ENCODE peak calls at places on chromosomes 4 and X, in eight cellular contexts. J is neural progenitor cell; B is mammary epithelial cell; X is ovary; H is CD8-positive, alpha-beta T cell; E is choroid plexus epithelial cell; R is hepatocyte; F is A549. W is an unnamed sample.

GRCh38 chr4:183838987-183839712 is 66.0 kb upstream of the STOX2 start:
- DNase-seq in X (no peak), B (no peak), R (peak; percentile 39), J (peak; percentile 45), F (peak; percentile 33), E (peak; percentile 34), H (no peak), W (peak; percentile 27)

GRCh38 chr4:64158648-64159326 is 250.5 kb downstream of the TECRL start:
- DNase-seq in H (no peak), J (peak; percentile 82), X (peak; percentile 38), R (peak; percentile 81), B (peak; percentile 43), F (peak; percentile 67), E (peak; percentile 70), W (peak; percentile 74)

GRCh38 chr4:188143731-188144130 is 4.5 kb downstream of the TRIML1 start:
- DNase-seq in J (no peak), R (peak; percentile 26), B (peak; percentile 25), F (no peak), H (no peak), E (no peak), X (no peak), W (no peak)

GRCh38 chrX:120755066-120755846 is 120.4 kb downstream of the CT47B1 start:
- DNase-seq in B (no peak), E (no peak), J (peak; percentile 3), F (no peak), R (peak; percentile 39), H (no peak), X (no peak), W (no peak)

GRCh38 chrX:147912093-147912801 is 528 bp downstream of the FMR1 start:
- DNase-seq in B (peak; percentile 32), J (peak; percentile 53), H (peak; percentile 62), R (peak; percentile 35), X (peak; percentile 54), E (peak; percentile 55), F (peak; percentile 31), W (peak; percentile 50)

GRCh38 chrX:103791826-103792458 is 15.3 kb downstream of the PLP1 start:
- DNase-seq in H (no peak), E (peak; percentile 49), J (no peak), X (no peak), R (no peak), B (no peak), F (no peak), W (peak; percentile 32)

GRCh38 chr4:155487231-155487630 is 110.5 kb upstream of the MAP9 start:
- DNase-seq in X (no peak), F (no peak), B (no peak), E (no peak), H (no peak), R (no peak), J (no peak), W (no peak)

GRCh38 chr4:112284166-112284565 is 1.5 kb downstream of the TIFA start:
- DNase-seq in X (no peak), J (no peak), E (peak; percentile 32), H (no peak), R (no peak), B (peak; percentile 34), F (no peak), W (no peak)

GRCh38 chr4:125368684-125369083 is 53.9 kb downstream of the FAT4 start:
- DNase-seq in B (peak; percentile 29), X (no peak), J (no peak), R (peak; percentile 23), E (peak; percentile 94), F (no peak), H (no peak), W (peak; percentile 91)

GRCh38 chrX:154531626-154532025 is 15.0 kb downstream of the G6PD start:
- DNase-seq in J (no peak), F (peak; percentile 64), H (no peak), X (no peak), E (peak; percentile 64), R (peak; percentile 54), B (no peak), W (peak; percentile 61)

GRCh38 chrX:78377186-78377585 is 49.8 kb upstream of the CYSLTR1 start:
- DNase-seq in F (no peak), R (no peak), B (no peak), H (no peak), X (no peak), E (no peak), J (no peak), W (no peak)

GRCh38 chr4:68272860-68273259 is 27.4 kb upstream of the TMPRSS11B start:
- DNase-seq in H (no peak), E (no peak), F (no peak), X (no peak), B (no peak), R (no peak), J (peak; percentile 28), W (peak; percentile 5)

GRCh38 chrX:68403522-68403921 is 29.8 kb downstream of the OPHN1 start:
- DNase-seq in B (no peak), J (no peak), F (no peak), E (no peak), H (no peak), X (no peak), R (no peak), W (no peak)

GRCh38 chr4:64068096-64068495 is 341.2 kb downstream of the TECRL start:
- DNase-seq in E (no peak), B (no peak), H (no peak), R (peak; percentile 16), J (no peak), X (no peak), F (peak; percentile 6), W (no peak)

GRCh38 chrX:154373340-154374306 is 811 bp downstream of the FLNA start:
- DNase-seq in J (peak; percentile 65), X (peak; percentile 68), H (no peak), E (peak; percentile 61), R (peak; percentile 75), F (peak; percentile 88), B (peak; percentile 81), W (peak; percentile 84)

GRCh38 chr4:78155616-78156105 is 98.5 kb downstream of the FRAS1 start:
- DNase-seq in H (no peak), X (no peak), B (no peak), E (peak; percentile 68), J (no peak), R (no peak), F (no peak), W (peak; percentile 17)

GRCh38 chr4:154004859-154005520 is 216.1 kb upstream of the SFRP2 start:
- DNase-seq in F (no peak), J (no peak), H (no peak), R (peak; percentile 34), B (peak; percentile 73), X (no peak), E (peak; percentile 98), W (peak; percentile 98)
- H3K4me3 ChIP-seq in F (no peak overlapping the region), J (no peak overlapping the region), H (no peak overlapping the region), R (no peak overlapping the region), B (no peak overlapping the region), X (no peak overlapping the region), E (no peak overlapping the region), W (no peak overlapping the region)

DNA sequence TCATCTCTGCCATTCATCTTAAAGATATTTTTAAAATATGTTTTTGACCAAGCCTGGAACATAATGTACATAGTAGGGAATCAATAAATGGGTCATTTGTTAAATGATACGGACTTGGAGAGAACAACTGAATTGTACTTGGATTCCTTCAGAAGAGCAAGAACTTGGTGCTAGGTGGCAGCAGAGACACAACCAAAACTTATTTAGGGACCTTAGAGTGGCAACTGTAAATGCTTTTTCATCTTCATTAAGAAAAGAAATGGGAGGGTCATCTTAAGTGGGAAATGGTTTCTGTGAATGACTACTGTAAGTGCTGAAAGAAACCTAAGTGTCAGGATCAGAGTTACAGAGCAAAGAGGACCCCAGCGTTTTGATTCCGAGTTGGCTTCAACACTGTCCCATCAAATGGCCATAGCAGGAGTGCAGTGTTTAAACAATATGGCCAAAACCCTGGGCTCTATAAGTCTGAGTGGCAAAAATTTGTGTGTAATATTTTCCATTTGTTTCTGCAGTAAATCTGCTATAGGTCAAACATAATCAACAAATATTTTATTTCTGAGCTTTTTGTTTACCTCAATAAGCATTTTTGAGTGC is 213.6 kb downstream of the PALLD start:
- DNase-seq in H (no peak), B (peak; percentile 54), R (peak; percentile 58), E (peak; percentile 91), X (no peak), F (peak; percentile 66), J (peak; percentile 51), W (peak; percentile 83)
- TF ChIP-seq CTCF in H (no peak), B (peak; percentile 74), R (peak; percentile 70), E (peak; percentile 69), X (peak; percentile 56), F (peak; percentile 56), J (peak; percentile 67), W (peak; percentile 61)

GRCh38 chr4:140083320-140083719 is 70.7 kb downstream of the MAML3 start:
- DNase-seq in J (no peak), B (no peak), R (no peak), E (no peak), X (no peak), F (no peak), H (no peak), W (no peak)

GRCh38 chr4:140084426-140084825 is 69.6 kb downstream of the MAML3 start:
- DNase-seq in R (no peak), F (no peak), X (no peak), J (no peak), H (no peak), B (no peak), E (no peak), W (no peak)

GRCh38 chr4:140082399-140082758 is 71.6 kb downstream of the MAML3 start:
- DNase-seq in H (no peak), F (no peak), B (no peak), X (no peak), R (no peak), E (no peak), J (no peak), W (no peak)

GRCh38 chr4:140080883-140081282 is 73.1 kb downstream of the MAML3 start:
- DNase-seq in J (no peak), H (no peak), E (no peak), X (no peak), R (no peak), B (no peak), F (no peak), W (no peak)

DNA sequence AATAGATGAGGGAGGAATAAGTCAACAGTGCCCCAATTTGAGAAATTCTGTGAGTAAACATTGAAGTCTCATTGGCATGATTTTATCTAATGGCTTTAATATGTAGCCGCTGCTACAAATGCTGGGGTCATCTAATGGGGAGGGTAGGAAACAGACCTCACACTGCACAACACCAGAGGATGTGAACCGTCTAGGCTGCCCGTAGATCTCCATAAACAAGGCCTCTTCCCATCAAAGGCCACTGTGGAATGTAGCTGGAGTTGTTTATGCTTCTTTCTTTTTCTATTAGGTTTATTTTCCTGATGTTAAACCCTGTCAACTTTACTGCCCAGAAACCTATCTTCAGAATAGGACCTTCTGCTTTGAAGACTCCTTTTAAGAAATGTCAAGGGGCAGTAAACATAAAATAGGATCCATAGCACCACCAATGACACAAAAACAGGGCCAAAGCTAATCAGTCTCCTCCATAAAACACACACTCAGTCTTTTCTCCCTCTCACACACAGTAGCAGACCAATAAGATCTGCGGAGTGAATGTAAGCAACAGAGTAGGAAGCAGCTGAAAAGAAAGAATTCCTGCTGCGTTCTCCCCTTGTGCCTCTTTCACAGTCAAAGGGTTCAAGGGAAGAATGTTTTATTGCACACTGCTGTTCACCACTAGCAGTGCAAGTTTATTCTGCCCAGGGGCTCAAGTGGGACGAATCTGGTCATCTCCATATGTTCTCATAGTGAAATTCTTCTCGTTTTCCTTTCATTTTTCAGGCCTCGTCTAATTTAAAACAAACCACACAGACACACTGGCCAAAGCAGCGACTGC is 72.2 kb downstream of the MAML3 start:
- DNase-seq in E (peak; percentile 73), J (no peak), R (no peak), F (no peak), H (no peak), X (no peak), B (no peak), W (no peak)
- H3K4me3 ChIP-seq in E (no peak overlapping the region), J (no peak overlapping the region), R (no peak overlapping the region), F (no peak overlapping the region), H (no peak overlapping the region), X (no peak overlapping the region), B (no peak overlapping the region), W (no peak overlapping the region)

GRCh38 chr4:180550106-180550505 is 1693.1 kb upstream of the TENM3 start:
- DNase-seq in X (no peak), R (no peak), F (no peak), J (no peak), B (no peak), H (no peak), E (no peak), W (no peak)
- TF ChIP-seq CTCF in X (no peak), R (no peak), F (no peak), J (no peak), B (no peak), H (no peak), E (no peak), W (no peak)

W was measured in cardiac fibroblast.